ENCODE peak calls at places on chromosomes 16 and 17, in five cellular contexts. O is mucosa of descending colon, W is sigmoid colon, X is AG10803, P is ovary. Q is an unnamed sample.
A peak's percentile ranks its signal among the peaks of the same experiment; 100 is the strongest.

GRCh38 chr17:45043268-45043681 is 8.2 kb downstream of the DCAKD start:
- DNase-seq in W (peak; percentile 79), P (no peak), X (peak; percentile 65), O (no peak), Q (no peak)

GRCh38 chr16:31215287-31216115 is 1.4 kb downstream of the PYDC1 start:
- DNase-seq in O (peak; percentile 67), X (peak; percentile 33), P (no peak), W (no peak), Q (peak; percentile 57)

GRCh38 chr17:37519241-37519985 is 29.7 kb downstream of the DUSP14 start:
- DNase-seq in P (no peak), X (peak; percentile 40), O (no peak), W (no peak), Q (no peak)

GRCh38 chr16:70720431-70721201 is 34.8 kb upstream of the MTSS2 start:
- DNase-seq in O (no peak), P (no peak), W (no peak), X (no peak), Q (no peak)

GRCh38 chr17:6667516-6667915 is 16.0 kb downstream of the C17orf100 start:
- DNase-seq in W (no peak), P (no peak), O (no peak), X (no peak), Q (no peak)

GRCh38 chr16:9270424-9270823 is 179.0 kb downstream of the HAPSTR1 start:
- DNase-seq in P (no peak), W (no peak), O (no peak), X (no peak), Q (no peak)

GRCh38 chr17:8300629-8301242 is 5.5 kb upstream of the SLC25A35 start:
- DNase-seq in P (peak; percentile 62), X (peak; percentile 65), W (peak; percentile 77), O (peak; percentile 58), Q (peak; percentile 67)

GRCh38 chr17:37406635-37407455 is at the start of the genes ACACA and TADA2A:
- DNase-seq in P (peak; percentile 62), O (peak; percentile 82), W (peak; percentile 88), X (peak; percentile 73), Q (peak; percentile 72)

GRCh38 chr16:569445-570254 is at the start of gene PIGQ:
- DNase-seq in X (peak; percentile 63), W (peak; percentile 84), P (peak; percentile 81), O (peak; percentile 58), Q (peak; percentile 44)

GRCh38 chr16:50884066-50884860 is 142.4 kb downstream of the CYLD start:
- DNase-seq in X (no peak), W (no peak), O (peak; percentile 14), P (no peak), Q (no peak)

GRCh38 chr17:1222321-1222720 is 42.5 kb upstream of the ABR start:
- DNase-seq in O (no peak), W (no peak), P (no peak), X (no peak), Q (no peak)

GRCh38 chr17:32998893-32999240 is 7.2 kb downstream of the SPACA3 start:
- DNase-seq in W (no peak), O (no peak), X (peak; percentile 73), P (no peak), Q (peak; percentile 72)

GRCh38 chr16:12815361-12815760 is 11.7 kb upstream of the CPPED1 start:
- DNase-seq in P (no peak), W (no peak), X (no peak), O (no peak), Q (no peak)

GRCh38 chr17:65173284-65173793 is 36.2 kb downstream of the RGS9 start:
- DNase-seq in P (no peak), W (no peak), X (peak; percentile 29), O (peak; percentile 63), Q (peak; percentile 63)

GRCh38 chr16:49639739-49640388 is 216.0 kb downstream of the ZNF423 start:
- DNase-seq in P (peak; percentile 82), X (no peak), W (no peak), O (peak; percentile 14), Q (peak; percentile 62)

GRCh38 chr17:27793168-27793905 is 7.0 kb downstream of the NOS2 start:
- DNase-seq in W (no peak), O (peak; percentile 47), X (no peak), P (peak; percentile 36), Q (peak; percentile 1)

GRCh38 chr16:65975049-65975708 is 391.3 kb upstream of the CDH5 start:
- DNase-seq in P (no peak), X (peak; percentile 67), O (no peak), W (no peak), Q (peak; percentile 86)

GRCh38 chr16:1564325-1564724 is 30.9 kb downstream of the TMEM204 start:
- DNase-seq in W (no peak), P (no peak), X (no peak), O (no peak), Q (no peak)

GRCh38 chr17:41678411-41678906 is 10.2 kb upstream of the EIF1 start:
- DNase-seq in X (no peak), O (no peak), W (peak; percentile 41), P (no peak), Q (no peak)

GRCh38 chr16:54318941-54319340 is 32.4 kb upstream of the IRX3 start:
- DNase-seq in X (peak; percentile 30), P (no peak), W (peak; percentile 22), O (no peak), Q (peak; percentile 45)

GRCh38 chr16:20711277-20711911 is 13.9 kb upstream of the ACSM1 start:
- DNase-seq in W (peak; percentile 85), P (no peak), X (no peak), O (no peak), Q (no peak)

GRCh38 chr17:81097134-81097942 is 62.4 kb downstream of the BAIAP2 start:
- DNase-seq in W (peak; percentile 93), P (peak; percentile 89), O (peak; percentile 83), X (peak; percentile 80), Q (peak; percentile 86)

GRCh38 chr16:56246051-56246817 is 54.9 kb downstream of the GNAO1 start:
- DNase-seq in X (peak; percentile 10), W (peak; percentile 67), O (no peak), P (no peak), Q (no peak)

GRCh38 chr16:49932943-49933342 is 77.0 kb upstream of the ZNF423 start:
- DNase-seq in W (peak; percentile 60), P (no peak), O (no peak), X (peak; percentile 45), Q (peak; percentile 30)

GRCh38 chr17:72434991-72435618 is 314.3 kb downstream of the SOX9 start:
- DNase-seq in W (no peak), O (no peak), X (no peak), P (no peak), Q (no peak)

GRCh38 chr17:7213895-7214299 is 5.7 kb downstream of the DLG4 start:
- DNase-seq in P (peak; percentile 93), W (peak; percentile 92), O (peak; percentile 81), X (peak; percentile 71), Q (peak; percentile 80)

GRCh38 chr17:77428020-77428781 is 287.4 kb downstream of the SEC14L1 start:
- DNase-seq in X (no peak), P (peak; percentile 37), O (peak; percentile 51), W (no peak), Q (no peak)

GRCh38 chr17:34378664-34379101 is 15.7 kb upstream of the CCL1 start:
- DNase-seq in X (no peak), P (no peak), O (peak; percentile 25), W (no peak), Q (no peak)
- TF ChIP-seq CTCF in X (no peak), P (no peak), O (peak; percentile 11), W (no peak), Q (no peak)

GRCh38 chr16:29900102-29900887 is at the start of gene ASPHD1:
- DNase-seq in O (no peak), W (peak; percentile 77), P (peak; percentile 71), X (peak; percentile 76), Q (peak; percentile 86)

GRCh38 chr16:29899516-29900101 is at the start of gene SEZ6L2:
- DNase-seq in W (no peak), P (no peak), O (peak; percentile 89), X (peak; percentile 84), Q (peak; percentile 83)

GRCh38 chr16:29901607-29901945 is 1.3 kb downstream of the ASPHD1 start:
- DNase-seq in P (no peak), X (no peak), O (no peak), W (no peak), Q (no peak)

GRCh38 chr16:29898786-29899515 is 399 bp downstream of the SEZ6L2 start:
- DNase-seq in O (peak; percentile 68), X (no peak), W (no peak), P (no peak), Q (no peak)

DNA sequence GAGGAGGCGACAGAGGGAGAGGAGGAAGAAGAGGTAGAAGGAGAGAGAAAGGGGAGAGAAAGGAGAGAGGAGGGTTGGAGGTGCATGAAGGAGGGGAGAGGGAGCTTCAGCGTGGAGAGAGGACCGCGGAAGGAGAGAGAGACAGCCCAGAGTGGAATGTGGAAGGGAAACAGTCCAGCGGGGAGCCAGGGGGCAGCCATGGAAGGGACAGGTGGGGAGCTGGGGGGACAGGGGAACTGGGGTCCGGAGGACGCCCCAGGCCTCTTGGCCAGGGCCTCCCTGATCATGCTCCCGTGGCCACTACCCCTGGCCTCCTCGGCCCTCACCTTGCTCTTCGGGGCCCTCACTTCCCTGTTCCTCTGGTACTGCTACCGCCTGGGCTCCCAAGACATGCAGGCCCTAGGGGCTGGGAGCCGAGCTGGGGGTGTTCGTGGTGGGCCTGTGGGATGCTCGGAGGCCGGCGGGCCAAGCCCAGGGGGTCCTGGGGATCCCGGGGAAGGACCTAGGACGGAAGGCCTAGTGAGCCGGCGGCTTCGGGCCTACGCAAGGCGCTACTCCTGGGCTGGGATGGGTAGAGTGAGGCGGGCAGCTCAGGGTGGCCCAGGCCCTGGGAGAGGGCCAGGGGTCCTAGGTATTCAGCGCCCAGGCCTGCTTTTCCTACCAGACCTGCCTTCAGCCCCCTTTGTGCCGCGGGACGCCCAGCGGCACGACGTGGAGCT is 759 bp downstream of the ASPHD1 start:
- DNase-seq in P (no peak), W (no peak), O (no peak), X (peak; percentile 6), Q (no peak)
- H3K4me3 ChIP-seq in P (no peak overlapping the region), W (peak overlapping the region; percentile 54), O (no peak overlapping the region), X (peak overlapping the region; percentile 82), Q (peak overlapping the region; percentile 61)

GRCh38 chr17:2395258-2396170 is 5.3 kb downstream of the MNT start:
- DNase-seq in X (peak; percentile 57), O (peak; percentile 63), W (peak; percentile 72), P (no peak), Q (peak; percentile 58)
- TF ChIP-seq CTCF in X (peak; percentile 28), O (no peak), W (no peak), P (no peak), Q (peak; percentile 19)

GRCh38 chr17:50274945-50275221 is 617 bp downstream of the TMEM92 start:
- DNase-seq in P (peak; percentile 15), X (no peak), O (no peak), W (no peak), Q (no peak)
- H3K4me3 ChIP-seq in P (no peak overlapping the region), X (no peak overlapping the region), O (no peak overlapping the region), W (no peak overlapping the region), Q (no peak overlapping the region)

GRCh38 chr16:85986931-85987749 is 88.2 kb downstream of the IRF8 start:
- DNase-seq in P (no peak), W (peak; percentile 64), O (peak; percentile 62), X (no peak), Q (no peak)
- TF ChIP-seq CTCF in P (no peak), W (peak; percentile 5), O (no peak), X (peak; percentile 33), Q (peak; percentile 10)

GRCh38 chr17:42682400-42683384 is at the start of gene CNTNAP1:
- DNase-seq in O (peak; percentile 55), W (peak; percentile 88), X (peak; percentile 75), P (peak; percentile 79), Q (peak; percentile 68)
- H3K4me3 ChIP-seq in O (no peak within 1 kb of the TSS), W (peak within 1 kb of the TSS; percentile 60), X (peak within 1 kb of the TSS; percentile 73), P (peak within 1 kb of the TSS; percentile 50), Q (peak within 1 kb of the TSS; percentile 64)

Q was measured in fibroblast of mammary gland.